ENCODE peak calls at places on chromosomes 11 and 22, in four cellular contexts. One of them, this sample, is unnamed.

GRCh38 chr11:128604723-128605122 is 17.4 kb upstream of the ETS1 start:
- DNase-seq in transverse colon: no peak
- DNase-seq in stimulated activated CD8-positive, alpha-beta memory T cell treated with anti-CD3 and anti-CD28 coated beads, Interleukin-15, amount 100 ng/mL, for 1 hour: no peak
- DNase-seq in Kasumi-1: no peak
- DNase-seq in this sample: no peak

GRCh38 chr11:62707277-62707771 is at the start of the genes BSCL2 and GNG3:
- DNase-seq in Kasumi-1: no peak
- DNase-seq in stimulated activated CD8-positive, alpha-beta memory T cell treated with anti-CD3 and anti-CD28 coated beads, Interleukin-15, amount 100 ng/mL, for 1 hour: no peak
- DNase-seq in transverse colon: no peak
- DNase-seq in this sample: no peak

GRCh38 chr22:20080445-20080775 is 369 bp downstream of the DGCR8 start:
- DNase-seq in Kasumi-1: no peak
- DNase-seq in transverse colon: peak; percentile 71
- DNase-seq in stimulated activated CD8-positive, alpha-beta memory T cell treated with anti-CD3 and anti-CD28 coated beads, Interleukin-15, amount 100 ng/mL, for 1 hour: peak; percentile 41
- DNase-seq in this sample: no peak

GRCh38 chr11:117828641-117829368 is 4.3 kb upstream of the FXYD2 start:
- DNase-seq in stimulated activated CD8-positive, alpha-beta memory T cell treated with anti-CD3 and anti-CD28 coated beads, Interleukin-15, amount 100 ng/mL, for 1 hour: peak; percentile 82
- DNase-seq in transverse colon: peak; percentile 50
- DNase-seq in Kasumi-1: no peak
- DNase-seq in this sample: no peak

GRCh38 chr11:132472411-132473205 is 1059.7 kb downstream of the OPCML start:
- DNase-seq in stimulated activated CD8-positive, alpha-beta memory T cell treated with anti-CD3 and anti-CD28 coated beads, Interleukin-15, amount 100 ng/mL, for 1 hour: no peak
- DNase-seq in transverse colon: no peak
- DNase-seq in Kasumi-1: no peak
- DNase-seq in this sample: no peak

GRCh38 chr11:8814923-8815240 is 96.1 kb upstream of the AKIP1 start:
- DNase-seq in transverse colon: no peak
- DNase-seq in stimulated activated CD8-positive, alpha-beta memory T cell treated with anti-CD3 and anti-CD28 coated beads, Interleukin-15, amount 100 ng/mL, for 1 hour: no peak
- DNase-seq in Kasumi-1: no peak
- DNase-seq in this sample: no peak

GRCh38 chr11:9004310-9004945 is 627 bp upstream of the NRIP3 start:
- DNase-seq in stimulated activated CD8-positive, alpha-beta memory T cell treated with anti-CD3 and anti-CD28 coated beads, Interleukin-15, amount 100 ng/mL, for 1 hour: no peak
- DNase-seq in transverse colon: peak; percentile 23
- DNase-seq in Kasumi-1: no peak
- DNase-seq in this sample: no peak

GRCh38 chr11:46285594-46286033 is 8.2 kb downstream of the CREB3L1 start:
- DNase-seq in Kasumi-1: no peak
- DNase-seq in stimulated activated CD8-positive, alpha-beta memory T cell treated with anti-CD3 and anti-CD28 coated beads, Interleukin-15, amount 100 ng/mL, for 1 hour: no peak
- DNase-seq in transverse colon: no peak
- DNase-seq in this sample: no peak

GRCh38 chr11:77633856-77634425 is 3.7 kb downstream of the CLNS1A start:
- DNase-seq in Kasumi-1: peak; percentile 44
- DNase-seq in stimulated activated CD8-positive, alpha-beta memory T cell treated with anti-CD3 and anti-CD28 coated beads, Interleukin-15, amount 100 ng/mL, for 1 hour: no peak
- DNase-seq in transverse colon: no peak
- DNase-seq in this sample: peak; percentile 70

GRCh38 chr11:11535611-11536010 is 86.2 kb downstream of the GALNT18 start:
- DNase-seq in stimulated activated CD8-positive, alpha-beta memory T cell treated with anti-CD3 and anti-CD28 coated beads, Interleukin-15, amount 100 ng/mL, for 1 hour: no peak
- DNase-seq in transverse colon: no peak
- DNase-seq in Kasumi-1: peak; percentile 86
- DNase-seq in this sample: no peak

GRCh38 chr11:38476808-38477565 is 1879.0 kb upstream of the RAG2 start:
- DNase-seq in Kasumi-1: no peak
- DNase-seq in transverse colon: no peak
- DNase-seq in stimulated activated CD8-positive, alpha-beta memory T cell treated with anti-CD3 and anti-CD28 coated beads, Interleukin-15, amount 100 ng/mL, for 1 hour: no peak
- DNase-seq in this sample: no peak

GRCh38 chr11:100686476-100686875 is 612 bp upstream of the ARHGAP42 start:
- DNase-seq in transverse colon: no peak
- DNase-seq in Kasumi-1: no peak
- DNase-seq in stimulated activated CD8-positive, alpha-beta memory T cell treated with anti-CD3 and anti-CD28 coated beads, Interleukin-15, amount 100 ng/mL, for 1 hour: no peak
- DNase-seq in this sample: no peak

GRCh38 chr22:45376703-45377102 is 36.7 kb downstream of the SMC1B start:
- DNase-seq in transverse colon: peak; percentile 13
- DNase-seq in stimulated activated CD8-positive, alpha-beta memory T cell treated with anti-CD3 and anti-CD28 coated beads, Interleukin-15, amount 100 ng/mL, for 1 hour: no peak
- DNase-seq in Kasumi-1: no peak
- DNase-seq in this sample: peak; percentile 79

GRCh38 chr11:120217941-120218694 is 7.3 kb downstream of the OAF start:
- DNase-seq in stimulated activated CD8-positive, alpha-beta memory T cell treated with anti-CD3 and anti-CD28 coated beads, Interleukin-15, amount 100 ng/mL, for 1 hour: no peak
- DNase-seq in Kasumi-1: no peak
- DNase-seq in transverse colon: no peak
- DNase-seq in this sample: no peak

GRCh38 chr11:10293423-10294288 is at the start of gene SBF2:
- DNase-seq in stimulated activated CD8-positive, alpha-beta memory T cell treated with anti-CD3 and anti-CD28 coated beads, Interleukin-15, amount 100 ng/mL, for 1 hour: peak; percentile 54
- DNase-seq in Kasumi-1: peak; percentile 34
- DNase-seq in transverse colon: peak; percentile 86
- DNase-seq in this sample: no peak

GRCh38 chr11:62664405-62665074 is 470 bp downstream of the C11orf98 start:
- DNase-seq in stimulated activated CD8-positive, alpha-beta memory T cell treated with anti-CD3 and anti-CD28 coated beads, Interleukin-15, amount 100 ng/mL, for 1 hour: no peak
- DNase-seq in transverse colon: peak; percentile 74
- DNase-seq in Kasumi-1: peak; percentile 70
- DNase-seq in this sample: no peak

This sample was measured in GF-D8.